ENCODE peak calls at places on chromosomes 3 and 15, in four cellular contexts. H is COR-L47, C is NCI-H1092 treated with DMSO at 0.1 percent for 48 hours, J is iris pigment epithelial cell. W is an unnamed sample.

GRCh38 chr3:16012086-16012485 is 162.4 kb upstream of the GALNT15 start:
- DNase-seq in H (no peak), C (no peak), J (peak), W (no peak)

GRCh38 chr3:35528728-35529127 is 110.6 kb upstream of the ARPP21 start:
- DNase-seq in H (no peak), C (no peak), J (peak), W (no peak)

GRCh38 chr3:35638640-35639250 is 580 bp upstream of the ARPP21 start:
- DNase-seq in H (no peak), C (no peak), J (no peak), W (no peak)

GRCh38 chr3:3625461-3626271 is 173.6 kb upstream of the LRRN1 start:
- DNase-seq in H (no peak), C (no peak), J (no peak), W (no peak)

GRCh38 chr15:82159922-82160321 is 102.6 kb downstream of the EFL1 start:
- DNase-seq in H (no peak), C (no peak), J (peak), W (no peak)

GRCh38 chr3:109432833-109433232 is 95.5 kb upstream of the DPPA4 start:
- DNase-seq in H (no peak), C (no peak), J (no peak), W (no peak)

GRCh38 chr3:27176256-27176655 is 192.9 kb downstream of the NEK10 start:
- DNase-seq in H (no peak), C (no peak), J (peak), W (no peak)

GRCh38 chr3:49701388-49702077 is 12.2 kb downstream of the RNF123 start:
- DNase-seq in H (no peak), C (no peak), J (no peak), W (no peak)

GRCh38 chr15:31307270-31308184 is 19.1 kb upstream of the KLF13 start:
- DNase-seq in H (peak), C (no peak), J (no peak), W (no peak)

GRCh38 chr3:144127700-144128099 is 156.1 kb downstream of the DIPK2A start:
- DNase-seq in H (no peak), C (no peak), J (no peak), W (peak)

GRCh38 chr15:58229297-58229768 is 91.2 kb downstream of the AQP9 start:
- DNase-seq in H (no peak), C (peak), J (peak), W (peak)

GRCh38 chr15:41578736-41579383 is 19.8 kb downstream of the TYRO3 start:
- DNase-seq in H (no peak), C (no peak), J (no peak), W (no peak)

GRCh38 chr3:130934442-130935089 is 40.7 kb downstream of the ATP2C1 start:
- DNase-seq in H (no peak), C (no peak), J (peak), W (no peak)

GRCh38 chr15:92666780-92667179 is 11.2 kb upstream of the FAM174B start:
- DNase-seq in H (no peak), C (peak), J (no peak), W (peak)

GRCh38 chr3:176579741-176580185 is 617.5 kb downstream of the TBL1XR1 start:
- DNase-seq in H (no peak), C (no peak), J (peak), W (no peak)

GRCh38 chr3:107373896-107374295 is 3.3 kb upstream of the CCDC54 start:
- DNase-seq in H (no peak), C (no peak), J (no peak), W (no peak)

GRCh38 chr3:195828762-195829161 is 17.0 kb upstream of the MUC4 start:
- DNase-seq in H (no peak), C (no peak), J (no peak), W (no peak)

GRCh38 chr15:51759557-51760070 is 8.2 kb downstream of the TMOD2 start:
- DNase-seq in H (no peak), C (peak), J (peak), W (peak)